ENCODE peak calls at places on chromosomes 5 and 9, in four cellular contexts. E, Z, O and T are unnamed samples.

GRCh38 chr5:79491690-79492317 is 22.1 kb downstream of the HOMER1 start:
- DNase-seq in E (no peak), Z (no peak), O (no peak), T (no peak)

GRCh38 chr9:129109504-129109903 is 1.1 kb downstream of the CRAT start:
- DNase-seq in E (no peak), Z (peak), O (no peak), T (no peak)

GRCh38 chr9:79000218-79001002 is 571.4 kb upstream of the TLE4 start:
- DNase-seq in E (no peak), Z (no peak), O (no peak), T (no peak)

GRCh38 chr5:40844565-40844964 is 3.4 kb downstream of the CARD6 start:
- DNase-seq in E (no peak), Z (no peak), O (no peak), T (no peak)

GRCh38 chr9:69452110-69452780 is 127.2 kb downstream of the ENTREP1 start:
- DNase-seq in E (peak), Z (no peak), O (no peak), T (peak)

GRCh38 chr9:26524225-26524624 is 368.4 kb downstream of the CAAP1 start:
- DNase-seq in E (peak), Z (no peak), O (no peak), T (no peak)

GRCh38 chr9:111868475-111868874 is 28.1 kb upstream of the UGCG start:
- DNase-seq in E (peak), Z (peak), O (no peak), T (no peak)

GRCh38 chr5:103512506-103512905 is 50.1 kb downstream of the NUDT12 start:
- DNase-seq in E (no peak), Z (no peak), O (no peak), T (no peak)

GRCh38 chr9:37583522-37584121 is 7.4 kb upstream of the FBXO10 start:
- DNase-seq in E (no peak), Z (no peak), O (no peak), T (no peak)

GRCh38 chr5:11251242-11251641 is 490.2 kb upstream of the DAP start:
- DNase-seq in E (peak), Z (no peak), O (no peak), T (no peak)

GRCh38 chr9:24413651-24414050 is 132.0 kb downstream of the IZUMO3 start:
- DNase-seq in E (no peak), Z (no peak), O (no peak), T (no peak)

GRCh38 chr5:172972557-172972956 is 11.0 kb upstream of the ATP6V0E1 start:
- DNase-seq in E (no peak), Z (no peak), O (no peak), T (peak)

GRCh38 chr9:75039006-75039405 is 10.9 kb upstream of the CARNMT1 start:
- DNase-seq in E (no peak), Z (no peak), O (no peak), T (no peak)

GRCh38 chr5:116990010-116990409 is 415.4 kb upstream of the SEMA6A start:
- DNase-seq in E (no peak), Z (no peak), O (no peak), T (no peak)

GRCh38 chr5:134103998-134104612 is 10.4 kb upstream of the TCF7 start:
- DNase-seq in E (no peak), Z (no peak), O (no peak), T (no peak)

GRCh38 chr5:43396762-43397304 is 15.4 kb downstream of the CCL28 start:
- DNase-seq in E (peak), Z (peak), O (peak), T (no peak)

GRCh38 chr5:135651156-135651555 is 72.4 kb upstream of the CXCL14 start:
- DNase-seq in E (no peak), Z (no peak), O (no peak), T (no peak)